ENCODE peak calls at places on chromosomes 3 and 15, in nine cellular contexts. One of them, this sample, is unnamed. For H3K27me3 and H3K36me3, the result is how much of the 10 kb centered on the place peaks cover.

GRCh38 chr3:188690076-188690475 is 481.7 kb upstream of the TPRG1 start:
- DNase-seq in lung: no peak
- DNase-seq in adrenal gland: no peak
- DNase-seq in brain microvascular endothelial cell: no peak
- DNase-seq in ovary: no peak
- DNase-seq in IMR-90: no peak
- DNase-seq in Panc1: no peak
- DNase-seq in GM23248: no peak
- DNase-seq in endothelial cell of umbilical vein: no peak
- DNase-seq in this sample: no peak

GRCh38 chr3:159263750-159264561 is 462.1 kb downstream of the MFSD1 start:
- DNase-seq in lung: no peak
- DNase-seq in adrenal gland: peak
- DNase-seq in brain microvascular endothelial cell: peak
- DNase-seq in ovary: no peak
- DNase-seq in IMR-90: peak
- DNase-seq in Panc1: no peak
- DNase-seq in GM23248: peak
- DNase-seq in endothelial cell of umbilical vein: peak
- DNase-seq in this sample: peak

GRCh38 chr3:171838218-171838720 is 4.9 kb upstream of the TMEM212 start:
- DNase-seq in lung: no peak
- DNase-seq in adrenal gland: peak
- DNase-seq in brain microvascular endothelial cell: peak
- DNase-seq in ovary: peak
- DNase-seq in IMR-90: peak
- DNase-seq in Panc1: no peak
- DNase-seq in GM23248: peak
- DNase-seq in endothelial cell of umbilical vein: peak
- DNase-seq in this sample: no peak

GRCh38 chr3:58333206-58334012 is 717 bp downstream of the PXK start:
- DNase-seq in lung: no peak
- DNase-seq in adrenal gland: no peak
- DNase-seq in brain microvascular endothelial cell: no peak
- DNase-seq in ovary: peak
- DNase-seq in IMR-90: no peak
- DNase-seq in Panc1: no peak
- DNase-seq in GM23248: peak
- DNase-seq in endothelial cell of umbilical vein: peak
- DNase-seq in this sample: peak

GRCh38 chr3:129942296-129942695 is 32.2 kb upstream of the TRH start:
- DNase-seq in lung: peak
- DNase-seq in adrenal gland: peak
- DNase-seq in brain microvascular endothelial cell: peak
- DNase-seq in ovary: peak
- DNase-seq in IMR-90: peak
- DNase-seq in Panc1: peak
- DNase-seq in GM23248: peak
- DNase-seq in endothelial cell of umbilical vein: peak
- DNase-seq in this sample: peak

GRCh38 chr3:481680-482079 is 285.1 kb downstream of the CHL1 start:
- DNase-seq in lung: no peak
- DNase-seq in adrenal gland: no peak
- DNase-seq in brain microvascular endothelial cell: no peak
- DNase-seq in ovary: no peak
- DNase-seq in IMR-90: no peak
- DNase-seq in Panc1: no peak
- DNase-seq in GM23248: peak
- DNase-seq in endothelial cell of umbilical vein: no peak
- DNase-seq in this sample: peak

GRCh38 chr3:71395927-71396695 is 187.4 kb downstream of the FOXP1 start:
- DNase-seq in lung: no peak
- DNase-seq in adrenal gland: no peak
- DNase-seq in brain microvascular endothelial cell: peak
- DNase-seq in ovary: no peak
- DNase-seq in IMR-90: peak
- DNase-seq in Panc1: no peak
- DNase-seq in GM23248: peak
- DNase-seq in endothelial cell of umbilical vein: peak
- DNase-seq in this sample: peak

GRCh38 chr3:170869645-170870593 is at the start of gene RPL22L1:
- DNase-seq in lung: peak
- DNase-seq in adrenal gland: peak
- DNase-seq in brain microvascular endothelial cell: peak
- DNase-seq in ovary: peak
- DNase-seq in IMR-90: peak
- DNase-seq in Panc1: peak
- DNase-seq in GM23248: peak
- DNase-seq in endothelial cell of umbilical vein: peak
- DNase-seq in this sample: peak

GRCh38 chr3:183069086-183069485 is 30.2 kb downstream of the MCCC1 start:
- DNase-seq in lung: no peak
- DNase-seq in adrenal gland: no peak
- DNase-seq in brain microvascular endothelial cell: no peak
- DNase-seq in ovary: no peak
- DNase-seq in IMR-90: no peak
- DNase-seq in Panc1: no peak
- DNase-seq in GM23248: no peak
- DNase-seq in endothelial cell of umbilical vein: no peak
- DNase-seq in this sample: no peak

GRCh38 chr15:66721954-66722353 is 19.9 kb downstream of the SMAD6 start:
- DNase-seq in lung: no peak
- DNase-seq in adrenal gland: no peak
- DNase-seq in brain microvascular endothelial cell: no peak
- DNase-seq in ovary: no peak
- DNase-seq in IMR-90: no peak
- DNase-seq in Panc1: no peak
- DNase-seq in GM23248: no peak
- DNase-seq in endothelial cell of umbilical vein: no peak
- DNase-seq in this sample: no peak

GRCh38 chr3:184679056-184679502 is 32.8 kb downstream of the MAGEF1 start:
- DNase-seq in lung: no peak
- DNase-seq in adrenal gland: no peak
- DNase-seq in brain microvascular endothelial cell: no peak
- DNase-seq in ovary: peak
- DNase-seq in IMR-90: no peak
- DNase-seq in Panc1: no peak
- DNase-seq in GM23248: no peak
- DNase-seq in endothelial cell of umbilical vein: no peak
- DNase-seq in this sample: no peak

GRCh38 chr3:34015204-34016142 is 217.0 kb downstream of the PDCD6IP start:
- DNase-seq in lung: no peak
- DNase-seq in adrenal gland: no peak
- DNase-seq in brain microvascular endothelial cell: no peak
- DNase-seq in ovary: no peak
- DNase-seq in IMR-90: peak
- DNase-seq in Panc1: no peak
- DNase-seq in GM23248: peak
- DNase-seq in endothelial cell of umbilical vein: no peak
- DNase-seq in this sample: no peak

GRCh38 chr3:52522651-52523251 is 10.9 kb downstream of the NT5DC2 start:
- DNase-seq in lung: no peak
- DNase-seq in adrenal gland: no peak
- DNase-seq in brain microvascular endothelial cell: no peak
- DNase-seq in ovary: peak
- DNase-seq in IMR-90: no peak
- DNase-seq in Panc1: no peak
- DNase-seq in GM23248: no peak
- DNase-seq in endothelial cell of umbilical vein: no peak
- DNase-seq in this sample: no peak

GRCh38 chr15:89893027-89893426 is 767 bp downstream of the AP3S2 start:
- DNase-seq in lung: no peak
- DNase-seq in adrenal gland: no peak
- DNase-seq in brain microvascular endothelial cell: no peak
- DNase-seq in ovary: no peak
- DNase-seq in IMR-90: peak
- DNase-seq in Panc1: no peak
- DNase-seq in GM23248: peak
- DNase-seq in endothelial cell of umbilical vein: no peak
- DNase-seq in this sample: no peak

GRCh38 chr15:67479781-67480180 is 41.1 kb upstream of the C15orf61 start:
- DNase-seq in lung: no peak
- DNase-seq in adrenal gland: no peak
- DNase-seq in brain microvascular endothelial cell: no peak
- DNase-seq in ovary: no peak
- DNase-seq in IMR-90: peak
- DNase-seq in Panc1: no peak
- DNase-seq in GM23248: peak
- DNase-seq in endothelial cell of umbilical vein: peak
- DNase-seq in this sample: no peak

GRCh38 chr3:48410205-48411040 is 19.5 kb downstream of the PLXNB1 start:
- DNase-seq in lung: no peak
- DNase-seq in adrenal gland: no peak
- DNase-seq in brain microvascular endothelial cell: no peak
- DNase-seq in ovary: peak
- DNase-seq in IMR-90: no peak
- DNase-seq in Panc1: no peak
- DNase-seq in GM23248: no peak
- DNase-seq in endothelial cell of umbilical vein: no peak
- DNase-seq in this sample: no peak

GRCh38 chr3:32376098-32376497 is 15.6 kb upstream of the CMTM7 start:
- DNase-seq in lung: no peak
- DNase-seq in adrenal gland: no peak
- DNase-seq in brain microvascular endothelial cell: peak
- DNase-seq in ovary: no peak
- DNase-seq in IMR-90: peak
- DNase-seq in Panc1: no peak
- DNase-seq in GM23248: peak
- DNase-seq in endothelial cell of umbilical vein: peak
- DNase-seq in this sample: no peak

GRCh38 chr15:42686281-42686680 is 50.6 kb downstream of the CDAN1 start:
- DNase-seq in lung: no peak
- DNase-seq in adrenal gland: no peak
- DNase-seq in brain microvascular endothelial cell: no peak
- DNase-seq in ovary: no peak
- DNase-seq in IMR-90: no peak
- DNase-seq in Panc1: no peak
- DNase-seq in GM23248: no peak
- DNase-seq in endothelial cell of umbilical vein: no peak
- DNase-seq in this sample: no peak

GRCh38 chr3:28903171-28903601 is 377.7 kb upstream of the RBMS3 start:
- DNase-seq in lung: no peak
- DNase-seq in adrenal gland: no peak
- DNase-seq in brain microvascular endothelial cell: no peak
- DNase-seq in ovary: no peak
- DNase-seq in IMR-90: no peak
- DNase-seq in Panc1: no peak
- DNase-seq in GM23248: no peak
- DNase-seq in endothelial cell of umbilical vein: no peak
- DNase-seq in this sample: no peak

DNA sequence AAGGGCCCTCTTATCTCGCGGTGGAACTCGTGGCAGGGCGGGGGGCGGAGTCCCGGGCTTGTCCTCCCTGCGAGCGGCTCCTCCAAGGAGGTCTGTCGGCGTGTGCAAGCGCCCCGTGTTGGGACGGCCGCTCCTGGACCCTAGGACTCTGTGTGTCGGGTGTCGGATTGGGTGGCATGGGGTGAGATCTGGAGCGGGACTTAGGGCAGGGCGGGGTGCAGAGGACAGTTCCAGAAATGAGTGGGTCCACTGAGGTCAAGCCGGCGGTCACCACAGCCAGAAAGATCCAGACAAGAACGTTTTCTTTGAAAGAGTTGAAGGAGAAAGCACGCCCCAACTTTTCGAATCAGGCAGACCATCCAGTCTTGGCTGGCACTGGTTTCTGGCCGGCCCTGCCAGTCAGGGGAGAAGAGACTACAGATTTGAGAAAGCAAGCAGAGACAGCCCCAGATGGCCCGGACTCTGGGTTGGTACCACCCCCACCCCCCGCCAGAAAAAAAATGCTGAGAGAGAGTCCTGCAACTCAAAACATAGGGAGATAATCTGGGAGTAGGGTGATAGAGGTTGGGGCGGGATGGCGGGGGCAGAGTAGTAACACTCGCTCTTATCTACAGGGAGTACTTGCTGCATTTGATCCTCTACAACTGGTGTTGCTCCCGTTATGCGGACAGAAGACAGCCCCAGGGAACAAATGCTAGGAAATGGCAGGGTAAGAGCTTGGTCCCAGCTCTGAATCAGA is 829 bp upstream of the CISH start:
- DNase-seq in lung: no peak
- DNase-seq in adrenal gland: no peak
- DNase-seq in brain microvascular endothelial cell: no peak
- DNase-seq in ovary: no peak
- DNase-seq in IMR-90: no peak
- DNase-seq in Panc1: no peak
- DNase-seq in GM23248: no peak
- DNase-seq in endothelial cell of umbilical vein: no peak
- DNase-seq in this sample: peak
- H3K27me3 ChIP-seq in lung: under half
- H3K27me3 ChIP-seq in adrenal gland: under half
- H3K27me3 ChIP-seq in brain microvascular endothelial cell: under half
- H3K27me3 ChIP-seq in ovary: under half
- H3K27me3 ChIP-seq in IMR-90: under half
- H3K27me3 ChIP-seq in Panc1: under half
- H3K27me3 ChIP-seq in GM23248: under half
- H3K27me3 ChIP-seq in endothelial cell of umbilical vein: under half
- H3K27me3 ChIP-seq in this sample: under half

GRCh38 chr15:80161473-80162016 is 8.7 kb downstream of the FAH start:
- DNase-seq in lung: no peak
- DNase-seq in adrenal gland: peak
- DNase-seq in brain microvascular endothelial cell: no peak
- DNase-seq in ovary: no peak
- DNase-seq in IMR-90: no peak
- DNase-seq in Panc1: no peak
- DNase-seq in GM23248: no peak
- DNase-seq in endothelial cell of umbilical vein: no peak
- DNase-seq in this sample: peak
- H3K4me3 ChIP-seq in lung: no peak
- H3K4me3 ChIP-seq in adrenal gland: no peak
- H3K4me3 ChIP-seq in brain microvascular endothelial cell: no peak
- H3K4me3 ChIP-seq in ovary: no peak
- H3K4me3 ChIP-seq in IMR-90: no peak
- H3K4me3 ChIP-seq in Panc1: no peak
- H3K4me3 ChIP-seq in GM23248: no peak
- H3K4me3 ChIP-seq in endothelial cell of umbilical vein: no peak
- H3K4me3 ChIP-seq in this sample: no peak

GRCh38 chr3:46939578-46940405 is 36.8 kb downstream of the CCDC12 start:
- DNase-seq in lung: no peak
- DNase-seq in adrenal gland: no peak
- DNase-seq in brain microvascular endothelial cell: no peak
- DNase-seq in ovary: no peak
- DNase-seq in IMR-90: no peak
- DNase-seq in Panc1: no peak
- DNase-seq in GM23248: no peak
- DNase-seq in endothelial cell of umbilical vein: no peak
- DNase-seq in this sample: no peak
- H3K36me3 ChIP-seq in lung: under half
- H3K36me3 ChIP-seq in adrenal gland: under half
- H3K36me3 ChIP-seq in brain microvascular endothelial cell: under half
- H3K36me3 ChIP-seq in ovary: under half
- H3K36me3 ChIP-seq in IMR-90: under half
- H3K36me3 ChIP-seq in Panc1: under half
- H3K36me3 ChIP-seq in GM23248: under half
- H3K36me3 ChIP-seq in endothelial cell of umbilical vein: under half
- H3K36me3 ChIP-seq in this sample: under half

DNA sequence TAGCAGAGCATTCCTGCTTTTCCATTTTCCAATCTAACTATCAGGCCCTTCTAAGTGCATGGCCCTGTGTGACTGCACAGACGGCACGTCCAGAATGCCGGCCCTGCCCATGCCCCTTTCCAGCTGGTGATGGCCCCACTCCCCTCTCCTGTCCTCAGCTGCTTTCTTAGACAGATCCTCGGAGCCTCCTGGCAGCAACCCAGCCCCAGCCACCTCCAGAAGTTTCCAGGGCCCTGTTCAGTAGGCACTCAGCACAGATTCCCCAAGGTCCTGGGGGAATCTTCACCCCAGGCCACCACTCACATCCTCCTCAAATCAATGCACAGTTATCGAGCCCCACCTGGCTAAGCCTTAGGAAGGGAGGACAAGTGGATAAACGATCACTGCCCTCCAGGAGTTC is 1.4 kb upstream of the CRABP1 start:
- DNase-seq in lung: no peak
- DNase-seq in adrenal gland: no peak
- DNase-seq in brain microvascular endothelial cell: no peak
- DNase-seq in ovary: no peak
- DNase-seq in IMR-90: no peak
- DNase-seq in Panc1: no peak
- DNase-seq in GM23248: no peak
- DNase-seq in endothelial cell of umbilical vein: no peak
- DNase-seq in this sample: no peak
- H3K27me3 ChIP-seq in lung: under half
- H3K27me3 ChIP-seq in adrenal gland: under half
- H3K27me3 ChIP-seq in brain microvascular endothelial cell: half or more
- H3K27me3 ChIP-seq in ovary: under half
- H3K27me3 ChIP-seq in IMR-90: half or more
- H3K27me3 ChIP-seq in Panc1: under half
- H3K27me3 ChIP-seq in GM23248: half or more
- H3K27me3 ChIP-seq in endothelial cell of umbilical vein: half or more
- H3K27me3 ChIP-seq in this sample: under half

This sample was measured in small intestine.